ENCODE peak calls at places on chromosomes 1 and 21, in nine cellular contexts. L is aorta, M is left ventricle myocardium inferior, O is Karpas-422, U is upper lobe of right lung, Z is neural progenitor cell, C is transverse colon, X is psoas muscle, A is stomach. B is an unnamed sample. For H3K4me1, the result is how much of the 10 kb centered on the place peaks cover.

GRCh38 chr1:153347856-153348255 is 785 bp downstream of the PGLYRP4 start:
- DNase-seq in M (no peak), C (no peak), X (no peak), Z (no peak), L (no peak), A (no peak), U (no peak), O (no peak), B (no peak)

GRCh38 chr1:24705260-24706073 is 39.8 kb upstream of the CLIC4 start:
- DNase-seq in M (peak), Z (peak), O (peak), A (peak), X (peak), L (peak), C (peak), U (peak), B (peak)

GRCh38 chr1:2251786-2252185 is 23.7 kb downstream of the SKI start:
- DNase-seq in O (no peak), Z (no peak), A (no peak), M (peak), C (no peak), X (peak), L (no peak), U (peak), B (peak)

GRCh38 chr1:222653178-222653827 is 35.4 kb downstream of the MIA3 start:
- DNase-seq in Z (no peak), C (peak), O (no peak), L (no peak), X (no peak), A (no peak), M (no peak), U (no peak), B (no peak)

GRCh38 chr1:63912643-63913042 is 138.8 kb downstream of the ROR1 start:
- DNase-seq in A (no peak), M (no peak), X (no peak), Z (no peak), L (no peak), C (no peak), U (no peak), O (no peak), B (no peak)

GRCh38 chr1:59409525-59409924 is 112.6 kb downstream of the FGGY start:
- DNase-seq in X (no peak), U (no peak), C (no peak), M (no peak), Z (no peak), O (no peak), A (no peak), L (no peak), B (no peak)

GRCh38 chr21:34958040-34958439 is 91.1 kb downstream of the RUNX1 start:
- DNase-seq in M (no peak), A (no peak), Z (no peak), U (no peak), C (no peak), X (no peak), O (no peak), L (no peak), B (no peak)

GRCh38 chr1:156797212-156797871 is 19.3 kb downstream of the SH2D2A start:
- DNase-seq in U (no peak), A (peak), M (no peak), C (peak), O (peak), Z (peak), X (no peak), L (no peak), B (peak)

DNA sequence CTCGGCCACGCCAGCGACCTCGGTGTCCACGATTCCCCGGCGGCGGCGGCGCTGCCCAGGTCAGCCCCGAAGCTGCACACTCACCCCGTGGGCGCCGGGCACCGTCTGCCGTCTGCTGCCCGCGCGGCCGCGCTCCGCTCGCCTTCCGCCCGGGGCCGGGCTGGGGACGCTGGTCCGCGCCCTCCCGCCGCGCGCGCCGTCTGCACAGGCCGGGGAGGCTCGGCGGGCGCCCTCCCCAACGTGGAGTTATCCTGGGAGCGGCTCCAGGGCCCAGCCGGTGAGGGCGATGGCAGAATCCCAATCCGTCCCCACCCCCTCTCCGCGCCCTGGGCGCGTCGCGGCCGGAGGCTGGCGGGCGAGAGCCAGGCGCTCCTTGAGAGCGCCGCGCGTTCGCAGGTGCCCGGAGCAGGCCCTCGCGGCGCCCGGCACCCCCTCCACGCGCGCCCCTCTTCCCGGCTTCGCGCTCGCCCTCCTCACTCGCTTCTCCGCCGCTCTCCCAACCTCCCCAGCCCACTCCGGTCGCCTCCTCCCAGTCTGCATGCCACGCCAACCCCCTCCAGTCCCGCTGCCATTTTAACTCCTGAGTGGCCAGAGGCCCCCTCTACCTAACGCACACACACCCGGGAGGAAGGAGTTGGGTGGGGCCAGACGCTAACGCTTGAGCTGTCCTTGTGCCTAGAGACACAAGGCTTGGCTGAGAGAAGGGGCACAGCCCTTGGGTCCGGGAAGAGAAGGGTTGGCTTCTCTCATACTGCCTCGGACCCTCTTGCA is at the start of gene LRRN2:
- DNase-seq in A (no peak), M (peak), L (no peak), U (no peak), X (peak), Z (peak), C (peak), O (no peak), B (peak)
- H3K4me3 ChIP-seq in A (peak), M (peak), L (no peak), U (peak), X (peak), Z (peak), C (peak), O (no peak), B (peak)

GRCh38 chr1:84632975-84633427 is 57.3 kb downstream of the SSX2IP start:
- DNase-seq in X (no peak), C (peak), Z (no peak), L (no peak), A (no peak), M (no peak), U (no peak), O (no peak), B (no peak)

GRCh38 chr1:84634536-84635205 is 55.6 kb downstream of the SSX2IP start:
- DNase-seq in Z (peak), O (no peak), C (no peak), X (no peak), U (no peak), L (no peak), M (no peak), A (no peak), B (no peak)

GRCh38 chr1:84635261-84635848 is 54.9 kb downstream of the SSX2IP start:
- DNase-seq in L (no peak), C (no peak), A (no peak), O (no peak), M (no peak), Z (no peak), X (no peak), U (no peak), B (no peak)

GRCh38 chr1:84632142-84632541 is 57.9 kb upstream of the CTBS start:
- DNase-seq in M (no peak), O (no peak), X (no peak), C (no peak), Z (no peak), A (no peak), L (no peak), U (no peak), B (no peak)
- H3K4me1 ChIP-seq in M (under half), O (under half), X (under half), C (under half), Z (under half), A (under half), L (under half), U (under half), B (under half)

GRCh38 chr1:44048816-44049215 is 17.6 kb upstream of the SLC6A9 start:
- DNase-seq in U (no peak), L (no peak), A (no peak), O (no peak), X (no peak), C (no peak), M (no peak), Z (no peak), B (no peak)
- H3K4me3 ChIP-seq in U (peak), L (no peak), A (no peak), O (no peak), X (no peak), C (no peak), M (no peak), Z (no peak), B (no peak)

GRCh38 chr21:42736646-42737350 is 83.4 kb downstream of the PDE9A start:
- DNase-seq in A (no peak), U (no peak), M (no peak), C (no peak), L (no peak), Z (no peak), X (no peak), O (no peak), B (peak)

GRCh38 chr21:42733874-42734273 is 80.5 kb downstream of the PDE9A start:
- DNase-seq in A (no peak), X (no peak), L (no peak), O (no peak), U (no peak), Z (no peak), M (no peak), C (peak), B (peak)

GRCh38 chr21:42735061-42735460 is 81.6 kb downstream of the PDE9A start:
- DNase-seq in Z (no peak), X (no peak), C (peak), M (no peak), L (no peak), A (no peak), U (no peak), O (no peak), B (peak)

GRCh38 chr21:42734323-42734971 is 81.0 kb downstream of the PDE9A start:
- DNase-seq in Z (no peak), C (peak), L (no peak), O (no peak), X (no peak), U (no peak), A (no peak), M (no peak), B (no peak)

DNA sequence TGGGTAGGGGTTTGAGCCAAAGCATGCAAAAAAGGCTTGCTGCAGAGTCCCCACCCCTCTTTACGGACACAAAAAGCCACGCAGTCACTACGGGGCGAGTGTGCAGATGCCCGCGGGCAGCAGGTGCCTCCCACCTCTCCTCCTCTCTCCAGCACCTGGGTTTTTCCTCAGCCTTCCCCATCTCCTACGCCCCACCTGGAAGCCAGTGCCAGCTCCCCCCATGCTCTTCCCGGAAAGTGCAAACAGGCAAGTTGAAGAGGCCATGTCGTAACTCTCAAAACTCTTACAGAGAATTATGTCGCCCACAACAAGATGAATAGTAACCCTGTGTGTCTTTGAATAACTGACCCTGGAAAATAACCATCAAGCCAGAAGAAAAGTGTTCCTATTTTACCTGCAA is 82.5 kb downstream of the PDE9A start:
- DNase-seq in U (no peak), L (no peak), O (no peak), M (no peak), X (no peak), A (no peak), C (no peak), Z (no peak), B (no peak)
- H3K4me1 ChIP-seq in U (under half), L (under half), O (under half), M (under half), X (under half), A (under half), C (under half), Z (under half), B (under half)

DNA sequence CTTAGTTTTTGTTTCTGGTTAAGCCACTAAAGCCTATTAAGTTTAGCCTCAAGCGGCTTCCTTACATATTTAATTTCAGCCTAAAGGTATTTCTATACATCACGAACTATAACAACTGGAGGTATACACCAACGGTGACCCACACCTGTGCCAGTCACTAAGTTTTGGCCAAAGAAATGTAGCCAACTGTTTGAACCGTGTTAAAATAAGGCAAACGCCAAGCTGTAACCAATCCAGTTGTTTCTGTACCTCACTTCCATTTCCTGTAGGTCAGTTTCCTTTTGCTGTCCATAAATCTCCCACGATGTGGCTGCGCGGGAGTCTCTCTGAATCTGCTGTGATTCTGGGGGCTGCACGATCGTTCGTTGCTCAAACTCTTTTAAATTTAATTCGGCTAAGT is 5.6 kb upstream of the ERO1B start:
- DNase-seq in L (no peak), X (no peak), Z (no peak), U (no peak), M (no peak), O (no peak), A (no peak), C (no peak), B (no peak)
- H3K4me3 ChIP-seq in L (no peak), X (no peak), Z (no peak), U (no peak), M (no peak), O (no peak), A (no peak), C (no peak), B (no peak)

DNA sequence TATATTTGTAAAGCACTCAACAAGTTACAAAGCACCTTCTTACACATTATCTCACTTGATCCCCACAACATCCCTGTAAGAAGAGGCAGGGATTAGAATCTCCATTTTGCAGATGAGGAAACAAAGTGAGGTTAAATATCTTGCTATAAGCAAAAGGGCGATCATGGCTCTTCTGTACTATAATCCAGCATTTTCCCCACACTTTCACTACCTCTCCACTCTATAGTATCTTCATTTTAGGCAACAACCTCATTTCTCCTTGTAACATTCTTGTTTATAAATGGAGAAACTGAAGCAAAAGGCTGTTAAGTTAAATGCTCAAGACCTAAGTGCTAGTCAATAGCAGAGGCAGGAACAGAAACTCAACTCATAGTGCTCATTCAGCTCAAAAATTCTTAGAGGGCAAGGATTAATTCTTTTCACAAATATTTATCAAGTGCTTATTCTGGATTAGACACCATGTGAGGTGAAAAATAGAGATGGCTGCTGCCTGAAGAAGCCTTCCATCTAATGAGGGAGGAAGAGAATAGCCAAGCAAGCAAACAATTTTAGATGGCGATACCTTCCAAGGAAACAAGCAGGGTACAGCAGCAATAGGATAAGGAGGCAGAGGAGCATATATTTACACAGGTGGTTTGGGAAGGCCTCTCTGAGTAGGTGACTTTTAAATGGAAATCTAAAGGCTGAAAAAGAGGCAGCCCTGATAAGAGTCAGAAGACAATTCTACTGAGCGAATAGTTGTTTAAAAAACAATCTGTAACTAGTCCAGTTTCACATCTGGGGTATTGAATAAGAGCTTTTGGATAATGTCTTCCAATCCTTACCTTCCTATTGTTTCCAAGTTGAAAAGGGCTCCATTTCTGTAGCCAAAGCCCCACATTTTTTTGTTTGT is 3.5 kb downstream of the ERRFI1 start:
- DNase-seq in U (no peak), X (no peak), C (no peak), A (no peak), O (no peak), L (no peak), M (no peak), Z (no peak), B (no peak)
- H3K4me1 ChIP-seq in U (under half), X (half or more), C (under half), A (under half), O (under half), L (under half), M (half or more), Z (half or more), B (under half)

GRCh38 chr1:8680628-8681316 is 136.7 kb downstream of the RERE start:
- DNase-seq in X (no peak), L (no peak), U (no peak), Z (no peak), O (no peak), C (no peak), M (no peak), A (no peak), B (no peak)

GRCh38 chr1:8679411-8679800 is 138.0 kb downstream of the RERE start:
- DNase-seq in C (no peak), Z (no peak), A (no peak), U (no peak), L (no peak), X (no peak), O (no peak), M (no peak), B (no peak)

GRCh38 chr1:8681317-8681650 is 136.2 kb downstream of the RERE start:
- DNase-seq in O (no peak), M (no peak), X (no peak), C (no peak), U (no peak), Z (no peak), L (no peak), A (no peak), B (no peak)

GRCh38 chr1:8678688-8679410 is 138.6 kb downstream of the RERE start:
- DNase-seq in O (no peak), C (no peak), U (no peak), Z (no peak), M (no peak), A (no peak), L (no peak), X (no peak), B (no peak)

GRCh38 chr1:8679929-8680504 is 137.4 kb downstream of the RERE start:
- DNase-seq in Z (no peak), U (no peak), A (no peak), L (no peak), O (no peak), C (no peak), M (no peak), X (no peak), B (no peak)
- H3K4me3 ChIP-seq in Z (no peak), U (peak), A (peak), L (no peak), O (no peak), C (no peak), M (no peak), X (no peak), B (no peak)